ENCODE peak calls at places on chromosomes 12 and 14, in four cellular contexts. Y is body of pancreas, W is mesendoderm, K is endodermal cell. T is an unnamed sample. For H3K27me3, the result is how much of the 10 kb centered on the place peaks cover.

GRCh38 chr12:88519802-88520435 is 60.4 kb downstream of the KITLG start:
- DNase-seq in K (no peak), Y (no peak), W (no peak), T (no peak)

GRCh38 chr12:80756875-80757274 is 40.2 kb downstream of the MYF5 start:
- DNase-seq in Y (no peak), K (no peak), W (no peak), T (no peak)

GRCh38 chr12:76866726-76867125 is 12.1 kb downstream of the CSRP2 start:
- DNase-seq in K (peak), W (no peak), Y (no peak), T (no peak)

GRCh38 chr14:89507926-89508460 is 91.0 kb upstream of the FOXN3 start:
- DNase-seq in K (no peak), W (no peak), Y (no peak), T (peak)

GRCh38 chr14:99255621-99256482 is 16.1 kb downstream of the BCL11B start:
- DNase-seq in K (no peak), W (no peak), Y (no peak), T (no peak)

GRCh38 chr12:4064008-4064407 is 190.8 kb upstream of the PARP11 start:
- DNase-seq in Y (no peak), W (no peak), K (no peak), T (no peak)

GRCh38 chr12:104604070-104604994 is 147.6 kb downstream of the CHST11 start:
- DNase-seq in Y (peak), W (peak), K (peak), T (peak)

GRCh38 chr14:45526715-45527549 is 273.9 kb upstream of the MIS18BP1 start:
- DNase-seq in Y (peak), K (peak), W (peak), T (no peak)

GRCh38 chr14:89185919-89186849 is 230.8 kb downstream of the FOXN3 start:
- DNase-seq in W (no peak), K (peak), Y (no peak), T (peak)

GRCh38 chr12:96073346-96074336 is 38.3 kb upstream of the LTA4H start:
- DNase-seq in Y (no peak), W (peak), K (peak), T (peak)

GRCh38 chr12:57370696-57371095 is 60.1 kb downstream of the R3HDM2 start:
- DNase-seq in Y (no peak), K (no peak), W (no peak), T (no peak)

GRCh38 chr12:79233341-79233761 is 368.8 kb downstream of the SYT1 start:
- DNase-seq in W (no peak), Y (no peak), K (no peak), T (no peak)

GRCh38 chr14:99040047-99040446 is 231.9 kb downstream of the BCL11B start:
- DNase-seq in K (peak), Y (no peak), W (no peak), T (no peak)

GRCh38 chr12:65568517-65568916 is 255.8 kb upstream of the HMGA2 start:
- DNase-seq in K (no peak), W (no peak), Y (no peak), T (no peak)

GRCh38 chr14:105478624-105479305 is 4.1 kb downstream of the CRIP2 start:
- DNase-seq in W (peak), Y (no peak), K (peak), T (no peak)

GRCh38 chr14:72522847-72523246 is 371.1 kb downstream of the DPF3 start:
- DNase-seq in Y (no peak), K (no peak), W (no peak), T (no peak)

GRCh38 chr14:72524230-72524629 is 369.7 kb downstream of the DPF3 start:
- DNase-seq in Y (no peak), K (no peak), W (no peak), T (no peak)

GRCh38 chr14:72527591-72527990 is 366.3 kb downstream of the DPF3 start:
- DNase-seq in K (no peak), W (no peak), Y (no peak), T (no peak)

GRCh38 chr14:72523397-72524157 is 370.3 kb downstream of the DPF3 start:
- DNase-seq in Y (peak), W (no peak), K (no peak), T (no peak)

GRCh38 chr14:72525087-72525909 is 368.6 kb downstream of the DPF3 start:
- DNase-seq in Y (no peak), K (no peak), W (no peak), T (no peak)
- H3K27me3 ChIP-seq in Y (under half), K (under half), W (under half), T (under half)

GRCh38 chr12:118560733-118561132 is 184.4 kb downstream of the SUDS3 start:
- DNase-seq in K (no peak), Y (no peak), W (no peak), T (no peak)
- H3K27ac ChIP-seq in K (no peak), Y (no peak), W (no peak), T (no peak)

DNA sequence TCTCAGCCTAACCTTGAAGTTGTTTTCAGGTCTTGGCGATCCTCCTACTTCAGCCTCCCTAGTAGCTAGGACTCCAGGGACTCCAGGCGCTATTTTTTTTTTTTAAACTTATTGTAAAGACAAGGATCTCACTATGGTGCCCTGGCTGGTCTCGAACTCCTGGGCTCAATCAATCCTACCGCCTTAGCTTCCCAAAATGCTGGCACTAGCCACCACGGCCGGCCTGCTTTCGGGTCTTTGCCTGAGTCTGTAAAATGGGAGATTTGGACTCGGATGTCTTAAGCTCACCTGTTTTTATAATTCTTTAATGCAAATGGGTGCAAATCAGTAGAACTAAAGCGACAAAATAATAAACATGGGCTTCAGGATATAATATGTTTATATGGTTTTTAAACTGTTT is 858 bp upstream of the SYT10 start:
- DNase-seq in Y (no peak), W (no peak), K (no peak), T (no peak)
- H3K4me3 ChIP-seq in Y (no peak), W (no peak), K (no peak), T (no peak)

GRCh38 chr12:475286-475685 is 15.5 kb downstream of the B4GALNT3 start:
- DNase-seq in K (peak), W (no peak), Y (no peak), T (no peak)

GRCh38 chr12:479161-479560 is 19.4 kb downstream of the B4GALNT3 start:
- DNase-seq in K (peak), W (no peak), Y (no peak), T (no peak)

GRCh38 chr12:473198-473597 is 13.5 kb downstream of the B4GALNT3 start:
- DNase-seq in K (peak), W (no peak), Y (no peak), T (no peak)

GRCh38 chr12:470133-470532 is 10.4 kb downstream of the B4GALNT3 start:
- DNase-seq in Y (no peak), K (peak), W (no peak), T (no peak)

GRCh38 chr12:473863-474577 is 14.3 kb downstream of the B4GALNT3 start:
- DNase-seq in Y (no peak), K (peak), W (peak), T (no peak)
- H3K27me3 ChIP-seq in Y (under half), K (under half), W (under half), T (under half)

T was measured in small intestine.